ENCODE peak calls at places on chromosome 15, in seven cellular contexts. One of them, this sample, is unnamed.

GRCh38 chr15:93089855-93090305 is 869 bp upstream of the RGMA start:
- DNase-seq in pancreas: no peak
- DNase-seq in CD8-positive, alpha-beta T cell: no peak
- DNase-seq in upper lobe of left lung: no peak
- DNase-seq in heart left ventricle: peak; percentile 29
- DNase-seq in psoas muscle: peak; percentile 87
- DNase-seq in tibial artery: no peak
- DNase-seq in this sample: no peak

GRCh38 chr15:49064281-49064653 is 18.0 kb upstream of the SECISBP2L start:
- DNase-seq in tibial artery: no peak
- DNase-seq in CD8-positive, alpha-beta T cell: no peak
- DNase-seq in heart left ventricle: no peak
- DNase-seq in psoas muscle: no peak
- DNase-seq in upper lobe of left lung: no peak
- DNase-seq in pancreas: no peak
- DNase-seq in this sample: no peak

GRCh38 chr15:34618073-34618472 is 34.6 kb upstream of the GOLGA8B start:
- DNase-seq in heart left ventricle: no peak
- DNase-seq in upper lobe of left lung: no peak
- DNase-seq in psoas muscle: no peak
- DNase-seq in pancreas: no peak
- DNase-seq in tibial artery: no peak
- DNase-seq in CD8-positive, alpha-beta T cell: no peak
- DNase-seq in this sample: no peak

GRCh38 chr15:46151786-46152185 is 517.0 kb downstream of the SQOR start:
- DNase-seq in CD8-positive, alpha-beta T cell: no peak
- DNase-seq in tibial artery: no peak
- DNase-seq in pancreas: no peak
- DNase-seq in psoas muscle: no peak
- DNase-seq in heart left ventricle: no peak
- DNase-seq in upper lobe of left lung: no peak
- DNase-seq in this sample: no peak

GRCh38 chr15:64187396-64188191 is 24.8 kb upstream of the PPIB start:
- DNase-seq in heart left ventricle: no peak
- DNase-seq in pancreas: no peak
- DNase-seq in upper lobe of left lung: no peak
- DNase-seq in CD8-positive, alpha-beta T cell: no peak
- DNase-seq in psoas muscle: no peak
- DNase-seq in tibial artery: no peak
- DNase-seq in this sample: no peak

GRCh38 chr15:70765504-70766281 is 2.3 kb upstream of the UACA start:
- DNase-seq in pancreas: no peak
- DNase-seq in tibial artery: no peak
- DNase-seq in heart left ventricle: no peak
- DNase-seq in upper lobe of left lung: no peak
- DNase-seq in psoas muscle: no peak
- DNase-seq in CD8-positive, alpha-beta T cell: no peak
- DNase-seq in this sample: no peak

GRCh38 chr15:35126236-35126635 is 41.1 kb upstream of the NANOGP8 start:
- DNase-seq in tibial artery: no peak
- DNase-seq in upper lobe of left lung: no peak
- DNase-seq in heart left ventricle: no peak
- DNase-seq in pancreas: no peak
- DNase-seq in psoas muscle: no peak
- DNase-seq in CD8-positive, alpha-beta T cell: no peak
- DNase-seq in this sample: no peak

GRCh38 chr15:29123171-29123570 is 146.5 kb downstream of the NSMCE3 start:
- DNase-seq in pancreas: peak; percentile 45
- DNase-seq in psoas muscle: peak; percentile 38
- DNase-seq in heart left ventricle: no peak
- DNase-seq in CD8-positive, alpha-beta T cell: no peak
- DNase-seq in tibial artery: no peak
- DNase-seq in upper lobe of left lung: no peak
- DNase-seq in this sample: no peak

GRCh38 chr15:73697033-73697467 is 12.9 kb downstream of the CD276 start:
- DNase-seq in psoas muscle: peak; percentile 91
- DNase-seq in heart left ventricle: peak; percentile 92
- DNase-seq in pancreas: peak; percentile 70
- DNase-seq in upper lobe of left lung: peak; percentile 91
- DNase-seq in tibial artery: peak; percentile 87
- DNase-seq in CD8-positive, alpha-beta T cell: peak; percentile 75
- DNase-seq in this sample: peak; percentile 90

DNA sequence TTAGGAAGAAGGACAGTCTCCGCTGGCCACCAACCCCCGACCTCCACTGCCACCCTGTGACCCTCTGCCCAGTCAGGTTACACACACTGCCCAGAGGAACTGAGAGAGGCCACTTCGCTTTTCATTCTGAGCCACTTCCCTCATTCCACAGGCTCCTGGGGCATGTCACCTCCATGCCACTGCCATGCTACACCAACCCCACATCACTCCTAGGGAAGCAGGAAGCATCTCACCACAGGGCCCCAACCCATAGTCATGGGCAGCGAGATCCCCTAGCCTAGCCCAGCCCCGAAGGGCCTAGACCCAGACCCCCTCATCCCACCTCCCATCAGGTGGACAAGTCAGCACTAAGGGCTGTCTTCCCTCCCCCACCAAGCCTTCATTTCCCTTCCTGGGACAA is 1.4 kb downstream of the PLCB2 start:
- DNase-seq in pancreas: no peak
- DNase-seq in psoas muscle: no peak
- DNase-seq in upper lobe of left lung: peak; percentile 63
- DNase-seq in heart left ventricle: no peak
- DNase-seq in CD8-positive, alpha-beta T cell: no peak
- DNase-seq in tibial artery: no peak
- DNase-seq in this sample: no peak
- H3K4me3 ChIP-seq in pancreas: no peak overlapping the region
- H3K4me3 ChIP-seq in psoas muscle: peak overlapping the region; percentile 43
- H3K4me3 ChIP-seq in upper lobe of left lung: peak overlapping the region; percentile 44
- H3K4me3 ChIP-seq in heart left ventricle: peak overlapping the region; percentile 30
- H3K4me3 ChIP-seq in CD8-positive, alpha-beta T cell: peak overlapping the region; percentile 92
- H3K4me3 ChIP-seq in tibial artery: peak overlapping the region; percentile 22
- H3K4me3 ChIP-seq in this sample: peak overlapping the region; percentile 48

GRCh38 chr15:25802285-25802830 is 60.8 kb downstream of the ATP10A start:
- DNase-seq in tibial artery: peak; percentile 61
- DNase-seq in CD8-positive, alpha-beta T cell: no peak
- DNase-seq in upper lobe of left lung: no peak
- DNase-seq in heart left ventricle: no peak
- DNase-seq in psoas muscle: no peak
- DNase-seq in pancreas: no peak
- DNase-seq in this sample: no peak
- H3K4me1 ChIP-seq in tibial artery: peaks cover 87% of the 10 kb centered on the region
- H3K4me1 ChIP-seq in CD8-positive, alpha-beta T cell: peaks cover 20% of the 10 kb centered on the region
- H3K4me1 ChIP-seq in upper lobe of left lung: no peaks in the 10 kb centered on the region
- H3K4me1 ChIP-seq in heart left ventricle: no peaks in the 10 kb centered on the region
- H3K4me1 ChIP-seq in psoas muscle: peaks cover 11% of the 10 kb centered on the region
- H3K4me1 ChIP-seq in pancreas: no peaks in the 10 kb centered on the region
- H3K4me1 ChIP-seq in this sample: peaks cover 29% of the 10 kb centered on the region

GRCh38 chr15:68190048-68190447 is 15.1 kb downstream of the CALML4 start:
- DNase-seq in CD8-positive, alpha-beta T cell: no peak
- DNase-seq in tibial artery: no peak
- DNase-seq in psoas muscle: no peak
- DNase-seq in pancreas: no peak
- DNase-seq in heart left ventricle: no peak
- DNase-seq in upper lobe of left lung: no peak
- DNase-seq in this sample: no peak
- H3K36me3 ChIP-seq in CD8-positive, alpha-beta T cell: peaks cover 12% of the 10 kb centered on the region
- H3K36me3 ChIP-seq in tibial artery: peaks cover 27% of the 10 kb centered on the region
- H3K36me3 ChIP-seq in psoas muscle: peaks cover 3% of the 10 kb centered on the region
- H3K36me3 ChIP-seq in pancreas: peaks cover 12% of the 10 kb centered on the region
- H3K36me3 ChIP-seq in heart left ventricle: peaks cover 61% of the 10 kb centered on the region
- H3K36me3 ChIP-seq in upper lobe of left lung: peaks cover 84% of the 10 kb centered on the region
- H3K36me3 ChIP-seq in this sample: peaks cover 4% of the 10 kb centered on the region

DNA sequence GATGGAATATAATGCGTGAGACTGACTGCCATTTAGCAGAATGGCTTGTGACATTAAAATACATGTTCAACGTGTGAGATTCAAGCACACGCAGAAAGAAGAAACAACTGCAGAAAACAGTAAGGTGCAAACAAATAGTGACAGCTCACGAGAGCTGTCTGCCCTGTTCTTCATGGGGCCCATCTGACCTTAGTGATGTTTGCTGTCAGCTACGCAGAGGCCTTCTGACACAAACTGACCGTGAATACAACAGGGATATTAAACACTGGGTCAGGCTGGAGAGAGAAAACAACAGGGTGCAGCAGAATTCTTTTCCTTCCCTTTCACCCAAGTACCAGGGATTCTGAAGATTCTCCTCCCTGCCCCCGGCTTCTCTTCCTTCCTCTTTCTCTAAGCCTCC is 2.2 kb downstream of the TNFAIP8L3 start:
- DNase-seq in CD8-positive, alpha-beta T cell: no peak
- DNase-seq in upper lobe of left lung: no peak
- DNase-seq in heart left ventricle: no peak
- DNase-seq in psoas muscle: no peak
- DNase-seq in pancreas: no peak
- DNase-seq in tibial artery: no peak
- DNase-seq in this sample: no peak
- H3K4me3 ChIP-seq in CD8-positive, alpha-beta T cell: no peak overlapping the region
- H3K4me3 ChIP-seq in upper lobe of left lung: no peak overlapping the region
- H3K4me3 ChIP-seq in heart left ventricle: no peak overlapping the region
- H3K4me3 ChIP-seq in psoas muscle: no peak overlapping the region
- H3K4me3 ChIP-seq in pancreas: no peak overlapping the region
- H3K4me3 ChIP-seq in tibial artery: peak overlapping the region; percentile 88
- H3K4me3 ChIP-seq in this sample: peak overlapping the region; percentile 92

GRCh38 chr15:59334063-59334415 is 38.6 kb downstream of the MYO1E start:
- DNase-seq in CD8-positive, alpha-beta T cell: no peak
- DNase-seq in pancreas: no peak
- DNase-seq in tibial artery: no peak
- DNase-seq in heart left ventricle: no peak
- DNase-seq in psoas muscle: no peak
- DNase-seq in upper lobe of left lung: no peak
- DNase-seq in this sample: no peak

GRCh38 chr15:59330649-59331048 is 42.0 kb downstream of the MYO1E start:
- DNase-seq in heart left ventricle: no peak
- DNase-seq in upper lobe of left lung: no peak
- DNase-seq in pancreas: no peak
- DNase-seq in psoas muscle: no peak
- DNase-seq in tibial artery: no peak
- DNase-seq in CD8-positive, alpha-beta T cell: no peak
- DNase-seq in this sample: no peak

GRCh38 chr15:59329570-59330350 is 42.9 kb downstream of the MYO1E start:
- DNase-seq in psoas muscle: no peak
- DNase-seq in pancreas: no peak
- DNase-seq in CD8-positive, alpha-beta T cell: no peak
- DNase-seq in upper lobe of left lung: no peak
- DNase-seq in heart left ventricle: no peak
- DNase-seq in tibial artery: no peak
- DNase-seq in this sample: no peak

GRCh38 chr15:59333401-59334062 is 39.1 kb downstream of the MYO1E start:
- DNase-seq in upper lobe of left lung: no peak
- DNase-seq in CD8-positive, alpha-beta T cell: no peak
- DNase-seq in psoas muscle: no peak
- DNase-seq in heart left ventricle: no peak
- DNase-seq in pancreas: no peak
- DNase-seq in tibial artery: no peak
- DNase-seq in this sample: no peak

GRCh38 chr15:59332009-59332408 is 40.7 kb downstream of the MYO1E start:
- DNase-seq in upper lobe of left lung: no peak
- DNase-seq in CD8-positive, alpha-beta T cell: no peak
- DNase-seq in tibial artery: no peak
- DNase-seq in pancreas: no peak
- DNase-seq in psoas muscle: no peak
- DNase-seq in heart left ventricle: no peak
- DNase-seq in this sample: no peak
- H3K4me1 ChIP-seq in upper lobe of left lung: peaks cover 9% of the 10 kb centered on the region
- H3K4me1 ChIP-seq in CD8-positive, alpha-beta T cell: no peaks in the 10 kb centered on the region
- H3K4me1 ChIP-seq in tibial artery: peaks cover 76% of the 10 kb centered on the region
- H3K4me1 ChIP-seq in pancreas: peaks cover 11% of the 10 kb centered on the region
- H3K4me1 ChIP-seq in psoas muscle: no peaks in the 10 kb centered on the region
- H3K4me1 ChIP-seq in heart left ventricle: peaks cover 3% of the 10 kb centered on the region
- H3K4me1 ChIP-seq in this sample: peaks cover 19% of the 10 kb centered on the region

This sample was measured in ascending aorta.